ENCODE peak calls at places on chromosomes 13 and 19, in seven cellular contexts. F is dorsolateral prefrontal cortex, A is AG04449, C is mammary epithelial cell, V is AG10803, J is psoas muscle, P is HFF-Myc. U is an unnamed sample.

GRCh38 chr13:23588576-23589141 is 18.4 kb downstream of the TNFRSF19 start:
- DNase-seq in J (no peak), V (no peak), F (no peak), C (no peak), A (no peak), P (no peak), U (no peak)

GRCh38 chr19:5738423-5738822 is 18.0 kb downstream of the CATSPERD start:
- DNase-seq in J (no peak), P (no peak), V (peak), C (peak), A (no peak), F (no peak), U (no peak)

GRCh38 chr19:10137751-10138682 is 18.3 kb upstream of the EIF3G start:
- DNase-seq in P (no peak), A (no peak), F (peak), V (peak), J (no peak), C (no peak), U (no peak)

GRCh38 chr19:48190288-48191284 is 20.1 kb downstream of the ZSWIM9 start:
- DNase-seq in F (peak), P (no peak), C (peak), A (no peak), J (no peak), V (no peak), U (no peak)

GRCh38 chr13:74251778-74252519 is 117.7 kb upstream of the KLF12 start:
- DNase-seq in A (no peak), C (peak), J (peak), V (peak), F (no peak), P (no peak), U (no peak)

GRCh38 chr13:24681930-24682329 is 1.7 kb downstream of the ATP12A start:
- DNase-seq in V (no peak), F (no peak), C (no peak), A (no peak), J (no peak), P (no peak), U (no peak)

GRCh38 chr19:48501961-48502719 is 9.5 kb downstream of the LMTK3 start:
- DNase-seq in C (peak), A (no peak), F (no peak), V (no peak), J (no peak), P (no peak), U (no peak)

GRCh38 chr19:35124098-35125060 is 8.8 kb downstream of the FXYD3 start:
- DNase-seq in C (peak), P (peak), A (peak), F (peak), J (peak), V (peak), U (peak)

GRCh38 chr13:109919715-109920375 is 133.5 kb upstream of the IRS2 start:
- DNase-seq in F (no peak), P (no peak), J (no peak), V (peak), C (no peak), A (no peak), U (no peak)

GRCh38 chr13:99053636-99054233 is 75.9 kb upstream of the DOCK9 start:
- DNase-seq in A (no peak), V (no peak), C (no peak), J (no peak), P (no peak), F (no peak), U (no peak)

GRCh38 chr19:35352448-35353304 is 5.0 kb downstream of the FFAR1 start:
- DNase-seq in F (peak), C (peak), J (no peak), V (peak), A (peak), P (peak), U (peak)

GRCh38 chr13:75318138-75318833 is 163.7 kb downstream of the TBC1D4 start:
- DNase-seq in J (no peak), P (no peak), V (no peak), F (no peak), A (no peak), C (no peak), U (no peak)

GRCh38 chr19:33420821-33421220 is 47.3 kb downstream of the CEBPG start:
- DNase-seq in P (no peak), C (no peak), F (no peak), A (no peak), V (no peak), J (no peak), U (no peak)

GRCh38 chr19:38469151-38469550 is 35.7 kb downstream of the RYR1 start:
- DNase-seq in C (no peak), V (no peak), J (peak), F (peak), A (no peak), P (no peak), U (no peak)

GRCh38 chr19:46621191-46622117 is 3.4 kb downstream of the PTGIR start:
- DNase-seq in A (no peak), J (peak), F (no peak), V (no peak), C (no peak), P (no peak), U (no peak)

GRCh38 chr13:43136940-43137574 is 113.7 kb downstream of the DNAJC15 start:
- DNase-seq in V (no peak), C (no peak), J (no peak), P (no peak), A (no peak), F (no peak), U (no peak)

GRCh38 chr19:398719-399118 is 10.2 kb downstream of the C2CD4C start:
- DNase-seq in P (no peak), V (no peak), F (no peak), C (no peak), A (no peak), J (peak), U (no peak)

GRCh38 chr19:53696951-53697350 is 65.2 kb downstream of the DPRX start:
- DNase-seq in C (no peak), F (no peak), J (no peak), A (no peak), V (no peak), P (no peak), U (no peak)

GRCh38 chr13:79655509-79655908 is 174.6 kb downstream of the NDFIP2 start:
- DNase-seq in F (no peak), A (no peak), J (no peak), V (no peak), C (no peak), P (no peak), U (no peak)

GRCh38 chr19:3142292-3142670 is 6.4 kb downstream of the GNA15 start:
- DNase-seq in A (no peak), J (no peak), F (no peak), V (peak), C (peak), P (no peak), U (no peak)

GRCh38 chr19:54608792-54609191 is 15.4 kb downstream of the LILRA1 start:
- DNase-seq in A (no peak), J (no peak), P (no peak), C (no peak), V (no peak), F (no peak), U (no peak)

GRCh38 chr19:1130801-1131717 is 27.3 kb downstream of the GPX4 start:
- DNase-seq in A (no peak), C (no peak), V (no peak), P (no peak), F (no peak), J (no peak), U (no peak)

GRCh38 chr19:10461047-10461949 is 41.0 kb downstream of the PDE4A start:
- DNase-seq in V (peak), P (peak), A (no peak), J (peak), C (peak), F (peak), U (no peak)

GRCh38 chr13:108595416-108596257 is 33.8 kb upstream of the MYO16 start:
- DNase-seq in A (no peak), F (no peak), V (no peak), P (no peak), J (no peak), C (no peak), U (no peak)

GRCh38 chr13:98364648-98365047 is 187.6 kb upstream of the RNF113B start:
- DNase-seq in A (no peak), V (no peak), P (no peak), J (no peak), C (no peak), F (no peak), U (no peak)

GRCh38 chr19:2476451-2477140 is 669 bp downstream of the GADD45B start:
- DNase-seq in V (peak), J (peak), F (peak), P (no peak), C (peak), A (no peak), U (no peak)

GRCh38 chr19:40200352-40201099 is 9.3 kb downstream of the MAP3K10 start:
- DNase-seq in P (no peak), A (no peak), V (no peak), J (no peak), F (no peak), C (peak), U (no peak)

GRCh38 chr19:23415561-23416191 is 20.4 kb upstream of the ZNF91 start:
- DNase-seq in C (peak), V (no peak), P (no peak), J (peak), A (no peak), F (peak), U (no peak)

GRCh38 chr19:7355151-7355845 is 6.6 kb downstream of the ARHGEF18 start:
- DNase-seq in P (no peak), C (no peak), J (no peak), A (no peak), F (no peak), V (peak), U (peak)

GRCh38 chr13:78764665-78765064 is 105.7 kb upstream of the OBI1 start:
- DNase-seq in A (no peak), C (no peak), V (no peak), F (no peak), P (no peak), J (no peak), U (no peak)

GRCh38 chr19:44050740-44051653 is 839 bp upstream of the ZNF223 start:
- DNase-seq in C (peak), P (no peak), J (no peak), V (peak), A (no peak), F (peak), U (no peak)

GRCh38 chr13:31074750-31075149 is 87.0 kb downstream of the HSPH1 start:
- DNase-seq in A (no peak), P (no peak), V (no peak), F (no peak), C (no peak), J (no peak), U (no peak)

GRCh38 chr19:56131651-56132050 is 9.4 kb upstream of the ZNF444 start:
- DNase-seq in A (no peak), P (no peak), V (no peak), J (no peak), C (no peak), F (no peak), U (no peak)

GRCh38 chr19:56132316-56132822 is 8.7 kb upstream of the ZNF444 start:
- DNase-seq in V (peak), A (no peak), P (no peak), J (no peak), F (no peak), C (no peak), U (peak)

GRCh38 chr19:56125806-56126590 is 4.9 kb upstream of the ZNF787 start:
- DNase-seq in A (no peak), V (no peak), P (no peak), C (no peak), F (no peak), J (peak), U (no peak)

GRCh38 chr19:56124578-56124977 is 3.5 kb upstream of the ZNF787 start:
- DNase-seq in P (no peak), J (no peak), C (no peak), V (no peak), A (no peak), F (no peak), U (no peak)

DNA sequence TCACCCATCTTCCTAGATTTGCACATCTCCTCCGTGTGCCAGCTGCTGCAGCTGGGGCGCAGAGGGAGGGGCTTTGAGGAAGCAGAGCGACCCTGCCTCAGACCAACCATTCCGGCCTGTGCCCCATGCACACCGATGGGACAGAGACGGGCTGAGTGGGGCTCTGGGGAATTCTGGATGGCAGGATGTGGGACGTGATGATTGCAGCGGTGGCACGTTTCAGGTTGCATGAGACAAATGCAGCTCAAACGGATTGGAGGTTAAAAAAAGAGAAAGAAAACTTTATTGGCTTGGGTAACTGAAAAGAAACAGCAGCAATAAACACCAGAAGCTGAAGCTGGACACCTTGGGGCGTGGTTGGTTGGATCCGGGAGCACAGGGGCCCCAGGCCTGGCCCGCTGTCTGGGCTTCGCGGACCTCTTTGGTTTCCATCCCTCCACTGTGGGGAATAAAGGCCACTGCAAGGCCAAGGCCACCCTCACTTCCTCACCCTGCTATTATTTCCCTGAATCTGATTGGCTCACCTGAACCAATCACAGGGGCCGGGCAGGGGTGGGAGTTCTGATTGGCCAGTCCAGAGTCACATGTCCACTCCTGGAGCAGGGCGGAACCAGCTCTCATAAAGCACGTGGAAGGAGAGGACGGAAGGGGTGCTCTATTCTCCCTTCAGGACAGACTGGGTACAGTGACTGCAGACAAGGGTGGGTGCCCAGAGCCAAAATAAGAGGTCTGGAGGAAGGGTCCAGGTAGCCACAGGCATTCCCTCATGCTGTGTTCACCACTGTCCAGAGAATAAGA is 6.1 kb upstream of the ZNF787 start:
- DNase-seq in F (no peak), A (no peak), C (no peak), P (no peak), J (no peak), V (no peak), U (no peak)
- H3K4me3 ChIP-seq in F (no peak), A (no peak), C (no peak), P (no peak), J (no peak), V (no peak), U (no peak)

GRCh38 chr13:51494151-51494550 is 41.3 kb upstream of the INTS6 start:
- DNase-seq in F (no peak), A (no peak), C (no peak), P (no peak), V (peak), J (no peak), U (no peak)
- TF ChIP-seq CTCF in F (no peak), A (no peak), C (no peak), P (no peak), V (no peak), J (no peak), U (no peak)

DNA sequence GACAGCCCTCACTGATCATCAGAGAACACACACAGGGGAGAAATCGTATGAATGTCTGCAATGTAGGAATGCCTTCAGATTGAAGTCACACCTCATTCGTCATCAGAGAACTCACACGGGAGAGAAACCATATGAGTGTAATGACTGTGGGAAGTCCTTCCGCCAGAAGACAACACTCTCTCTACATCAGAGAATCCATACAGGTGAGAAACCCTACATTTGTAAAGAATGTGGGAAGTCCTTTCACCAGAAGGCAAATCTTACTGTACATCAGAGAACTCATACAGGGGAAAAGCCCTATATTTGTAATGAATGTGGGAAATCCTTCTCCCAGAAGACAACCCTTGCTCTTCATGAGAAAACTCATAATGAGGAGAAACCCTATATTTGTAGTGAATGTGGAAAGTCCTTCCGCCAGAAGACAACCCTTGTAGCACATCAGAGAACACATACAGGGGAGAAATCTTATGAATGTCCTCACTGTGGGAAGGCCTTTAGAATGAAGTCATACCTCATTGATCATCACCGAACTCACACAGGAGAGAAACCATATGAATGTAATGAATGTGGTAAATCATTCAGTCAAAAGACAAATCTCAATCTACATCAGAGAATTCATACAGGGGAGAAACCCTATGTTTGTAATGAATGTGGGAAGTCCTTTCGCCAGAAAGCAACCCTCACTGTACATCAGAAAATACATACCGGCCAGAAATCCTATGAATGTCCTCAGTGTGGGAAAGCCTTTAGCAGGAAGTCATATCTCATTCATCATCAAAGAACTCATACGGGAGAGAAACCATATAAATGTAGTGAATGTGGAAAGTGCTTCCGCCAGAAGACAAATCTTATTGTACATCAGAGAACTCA is 32.5 kb downstream of the ZNF567 start:
- DNase-seq in J (no peak), F (no peak), A (no peak), V (no peak), P (no peak), C (peak), U (no peak)
- H3K4me3 ChIP-seq in J (no peak), F (no peak), A (no peak), V (no peak), P (no peak), C (no peak), U (no peak)

DNA sequence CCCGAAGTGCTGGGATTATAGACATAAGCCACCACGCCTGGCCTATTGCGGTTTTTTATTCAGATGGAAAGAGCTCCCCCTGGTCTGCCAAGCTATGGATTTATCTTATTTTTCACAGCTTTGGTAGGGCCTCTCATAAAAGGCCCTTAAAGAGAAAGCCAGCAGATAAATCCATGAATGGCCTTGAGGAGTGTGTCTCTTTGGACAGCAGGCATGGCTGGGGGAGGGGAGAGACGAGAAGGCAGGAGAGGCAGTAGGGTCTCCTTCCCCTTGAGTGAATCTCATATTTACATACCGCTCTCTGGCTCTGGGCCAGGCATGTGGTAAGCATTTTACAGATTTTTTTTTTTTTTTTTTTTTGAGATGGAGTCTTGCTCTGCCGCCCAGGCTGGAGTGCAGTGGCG is 25.2 kb downstream of the MARK4 start:
- DNase-seq in V (no peak), C (no peak), F (no peak), J (no peak), A (no peak), P (peak), U (no peak)
- TF ChIP-seq CTCF in V (no peak), C (no peak), F (no peak), J (no peak), A (no peak), P (no peak), U (no peak)

GRCh38 chr13:59755647-59756290 is 408.0 kb downstream of the DIAPH3 start:
- DNase-seq in A (no peak), F (no peak), V (no peak), J (no peak), C (peak), P (no peak), U (no peak)

GRCh38 chr13:59747529-59747928 is 416.2 kb downstream of the DIAPH3 start:
- DNase-seq in F (no peak), A (no peak), P (no peak), C (no peak), J (no peak), V (no peak), U (no peak)

GRCh38 chr13:59746291-59746962 is 417.3 kb downstream of the DIAPH3 start:
- DNase-seq in A (peak), J (no peak), C (peak), V (peak), F (no peak), P (no peak), U (peak)

GRCh38 chr13:59754411-59754810 is 409.3 kb downstream of the DIAPH3 start:
- DNase-seq in V (no peak), P (no peak), F (no peak), C (no peak), J (no peak), A (no peak), U (no peak)

GRCh38 chr13:59750860-59751259 is 412.9 kb downstream of the DIAPH3 start:
- DNase-seq in P (peak), A (peak), F (peak), J (no peak), V (peak), C (peak), U (peak)
- H3K4me3 ChIP-seq in P (no peak), A (peak), F (peak), J (no peak), V (peak), C (no peak), U (no peak)

DNA sequence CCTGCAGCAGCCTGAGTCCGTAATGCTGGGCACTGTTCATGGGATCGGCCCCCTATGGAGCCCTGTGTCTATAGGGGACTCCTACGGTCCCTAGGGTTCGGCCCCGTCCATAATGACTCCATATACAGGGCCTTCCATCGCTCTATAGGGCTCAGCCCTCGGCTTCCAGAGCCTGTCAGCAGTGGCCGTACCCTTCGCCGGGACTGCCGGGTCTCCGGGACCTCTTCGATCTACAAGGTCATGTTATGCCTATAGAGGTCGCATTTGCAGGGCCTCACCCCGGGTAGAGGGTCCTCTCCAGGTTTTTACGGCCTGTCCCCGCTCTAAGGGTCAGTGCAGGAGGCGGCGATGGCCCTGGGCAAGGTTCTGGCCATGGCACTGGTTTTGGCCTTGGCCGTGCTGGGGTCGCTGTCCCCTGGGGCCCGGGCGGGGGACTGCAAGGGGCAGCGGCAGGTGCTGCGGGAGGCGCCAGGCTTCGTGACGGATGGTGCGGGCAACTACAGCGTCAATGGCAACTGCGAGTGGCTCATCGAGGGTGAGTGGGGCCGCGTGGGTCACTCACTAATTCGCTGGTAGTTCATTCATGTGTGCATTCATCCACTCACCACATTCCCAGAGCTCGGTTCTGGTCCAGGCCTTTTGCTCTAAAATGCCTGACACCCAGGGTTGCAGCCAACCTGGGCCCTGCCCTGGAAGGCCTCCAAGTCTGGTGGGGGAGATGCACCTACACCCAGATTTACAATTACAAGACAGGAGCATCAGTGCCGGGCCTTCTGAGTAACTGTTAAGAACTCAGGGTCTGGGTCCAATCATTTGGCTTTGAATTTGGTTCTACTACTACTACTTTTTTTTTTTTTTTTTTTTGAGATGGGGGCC is 699 bp downstream of the MEGF8 start:
- DNase-seq in A (no peak), V (no peak), F (no peak), J (peak), C (peak), P (no peak), U (no peak)
- TF ChIP-seq CTCF in A (no peak), V (peak), F (no peak), J (peak), C (no peak), P (no peak), U (peak)